ENCODE peak calls at places on chromosomes 11 and 22, in nine cellular contexts. H, O, I, B, D, R, V, U and K are unnamed samples.

GRCh38 chr22:46454910-46455269 is 82.5 kb downstream of the CELSR1 start:
- DNase-seq in H (no peak), O (no peak), I (no peak), B (no peak), D (no peak), R (peak), V (no peak), U (peak), K (no peak)

GRCh38 chr11:125570952-125571351 is 1.7 kb downstream of the EI24 start:
- DNase-seq in H (no peak), O (no peak), I (no peak), B (no peak), D (no peak), R (no peak), V (no peak), U (no peak), K (no peak)

GRCh38 chr11:59175104-59175503 is 3.2 kb downstream of the DTX4 start:
- DNase-seq in H (peak), O (no peak), I (no peak), B (no peak), D (no peak), R (no peak), V (no peak), U (no peak), K (no peak)

GRCh38 chr11:65355776-65356393 is 1.3 kb downstream of the TIGD3 start:
- DNase-seq in H (peak), O (no peak), I (peak), B (no peak), D (peak), R (peak), V (no peak), U (peak), K (no peak)

GRCh38 chr11:64152841-64153691 is 12.8 kb downstream of the MACROD1 start:
- DNase-seq in H (peak), O (peak), I (peak), B (peak), D (peak), R (peak), V (peak), U (peak), K (peak)

GRCh38 chr22:48704335-48704734 is 1123.3 kb downstream of the BRD1 start:
- DNase-seq in H (peak), O (no peak), I (no peak), B (no peak), D (no peak), R (no peak), V (no peak), U (no peak), K (no peak)

GRCh38 chr11:119797137-119797611 is 68.2 kb upstream of the NECTIN1 start:
- DNase-seq in H (peak), O (no peak), I (no peak), B (no peak), D (no peak), R (no peak), V (no peak), U (no peak), K (no peak)

GRCh38 chr11:64649304-64649703 is 58.3 kb downstream of the SLC22A12 start:
- DNase-seq in H (no peak), O (no peak), I (no peak), B (no peak), D (peak), R (peak), V (no peak), U (peak), K (peak)

GRCh38 chr11:135069884-135070283 is 657.8 kb upstream of the B3GAT1 start:
- DNase-seq in H (peak), O (no peak), I (no peak), B (no peak), D (no peak), R (peak), V (no peak), U (peak), K (no peak)

GRCh38 chr11:65979261-65979759 is 17.8 kb downstream of the SART1 start:
- DNase-seq in H (no peak), O (no peak), I (no peak), B (no peak), D (no peak), R (no peak), V (no peak), U (no peak), K (no peak)

GRCh38 chr11:132576706-132577105 is 955.6 kb downstream of the OPCML start:
- DNase-seq in H (no peak), O (peak), I (no peak), B (no peak), D (peak), R (peak), V (no peak), U (peak), K (no peak)

GRCh38 chr11:67310246-67311050 is 7.1 kb downstream of the SSH3 start:
- DNase-seq in H (peak), O (no peak), I (peak), B (no peak), D (no peak), R (peak), V (no peak), U (peak), K (no peak)

GRCh38 chr11:3614742-3615171 is 27.0 kb downstream of the ART5 start:
- DNase-seq in H (peak), O (no peak), I (peak), B (peak), D (no peak), R (peak), V (peak), U (peak), K (peak)

GRCh38 chr11:123202155-123202714 is 7.2 kb upstream of the CLMP start:
- DNase-seq in H (no peak), O (no peak), I (peak), B (no peak), D (peak), R (no peak), V (no peak), U (no peak), K (no peak)

GRCh38 chr11:35066029-35066428 is 72.9 kb upstream of the CD44 start:
- DNase-seq in H (no peak), O (no peak), I (no peak), B (no peak), D (no peak), R (no peak), V (no peak), U (no peak), K (no peak)

GRCh38 chr22:28976588-28976987 is 85.0 kb downstream of the C22orf31 start:
- DNase-seq in H (no peak), O (no peak), I (no peak), B (no peak), D (peak), R (peak), V (no peak), U (peak), K (no peak)

GRCh38 chr11:27296406-27296994 is 66.5 kb downstream of the CCDC34 start:
- DNase-seq in H (no peak), O (peak), I (no peak), B (no peak), D (peak), R (peak), V (no peak), U (peak), K (peak)

GRCh38 chr11:73766763-73767162 is 5.9 kb upstream of the RAB6A start:
- DNase-seq in H (no peak), O (no peak), I (no peak), B (no peak), D (no peak), R (no peak), V (no peak), U (no peak), K (no peak)

GRCh38 chr11:58177409-58178054 is 11.3 kb upstream of the OR9Q2 start:
- DNase-seq in H (no peak), O (no peak), I (no peak), B (no peak), D (no peak), R (no peak), V (no peak), U (no peak), K (no peak)

GRCh38 chr22:33361581-33361980 is 303.4 kb upstream of the SYN3 start:
- DNase-seq in H (no peak), O (no peak), I (no peak), B (no peak), D (no peak), R (peak), V (no peak), U (peak), K (no peak)

GRCh38 chr11:89495951-89496350 is 4.8 kb upstream of the NOX4 start:
- DNase-seq in H (no peak), O (peak), I (no peak), B (no peak), D (peak), R (peak), V (no peak), U (peak), K (no peak)

GRCh38 chr11:35600439-35600838 is 17.8 kb upstream of the FJX1 start:
- DNase-seq in H (no peak), O (no peak), I (no peak), B (no peak), D (no peak), R (no peak), V (no peak), U (no peak), K (no peak)

GRCh38 chr11:115939104-115939503 is 434.9 kb upstream of the CADM1 start:
- DNase-seq in H (no peak), O (no peak), I (no peak), B (no peak), D (no peak), R (no peak), V (no peak), U (no peak), K (no peak)

GRCh38 chr11:2420502-2421225 is 20.1 kb downstream of the TSSC4 start:
- DNase-seq in H (peak), O (peak), I (peak), B (peak), D (peak), R (peak), V (peak), U (peak), K (peak)

GRCh38 chr11:130191896-130192295 is 32.3 kb downstream of the ST14 start:
- DNase-seq in H (no peak), O (no peak), I (no peak), B (no peak), D (no peak), R (no peak), V (no peak), U (no peak), K (no peak)

GRCh38 chr11:133230446-133230845 is 301.9 kb downstream of the OPCML start:
- DNase-seq in H (no peak), O (no peak), I (no peak), B (no peak), D (no peak), R (no peak), V (no peak), U (no peak), K (no peak)

GRCh38 chr11:1964348-1964747 is 17.2 kb downstream of the MRPL23 start:
- DNase-seq in H (no peak), O (no peak), I (no peak), B (no peak), D (no peak), R (no peak), V (no peak), U (no peak), K (no peak)

GRCh38 chr11:115605397-115606222 is 101.4 kb upstream of the CADM1 start:
- DNase-seq in H (no peak), O (no peak), I (no peak), B (no peak), D (no peak), R (no peak), V (no peak), U (no peak), K (no peak)

GRCh38 chr11:116714902-116715301 is 57.9 kb downstream of the BUD13 start:
- DNase-seq in H (no peak), O (no peak), I (no peak), B (no peak), D (no peak), R (no peak), V (no peak), U (no peak), K (no peak)

DNA sequence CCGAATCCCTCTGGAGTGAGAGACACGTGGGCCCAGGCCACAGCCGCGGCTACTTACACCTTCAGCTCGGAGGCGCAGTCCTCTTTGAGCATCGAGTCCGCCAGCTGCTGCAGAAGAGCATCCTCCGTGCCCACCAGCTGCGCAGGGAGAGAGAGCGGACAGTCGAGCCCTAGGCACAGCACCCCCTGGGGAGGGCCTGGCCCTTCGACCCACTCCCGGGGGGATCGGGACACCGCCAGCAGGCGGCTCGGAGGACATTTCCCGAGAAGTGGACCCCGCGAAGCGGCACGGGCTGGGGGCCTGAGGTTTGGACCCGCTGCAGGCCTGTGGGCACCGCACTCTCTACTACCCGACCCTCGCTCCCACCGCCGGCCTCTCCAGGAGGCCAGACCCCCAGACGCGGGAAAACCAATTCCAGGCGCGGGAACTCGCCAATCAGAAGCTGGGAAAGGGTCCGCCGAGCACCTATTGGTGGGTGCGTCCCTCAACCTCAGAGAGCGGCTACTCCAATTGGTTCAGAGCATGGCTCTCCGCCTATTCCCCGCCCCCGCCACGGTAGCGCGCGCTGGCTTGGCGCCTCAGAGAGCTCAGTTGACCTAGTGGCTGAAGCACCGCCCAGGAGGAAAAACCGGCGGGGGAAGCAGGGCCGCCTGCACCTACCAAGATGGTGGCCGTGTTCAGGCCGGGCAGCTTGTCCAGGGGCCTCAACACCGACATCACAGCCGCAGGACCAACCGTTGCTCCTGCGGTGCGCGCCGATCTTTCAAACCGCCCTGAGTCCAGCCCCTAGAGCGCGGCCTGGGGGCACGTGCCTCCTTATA is at the start of gene CENPM:
- DNase-seq in H (peak), O (peak), I (peak), B (peak), D (peak), R (peak), V (peak), U (peak), K (peak)
- TF ChIP-seq CTCF in H (no peak), O (peak), I (no peak), B (peak), D (peak), R (no peak), V (no peak), U (no peak), K (no peak)

GRCh38 chr11:103798029-103798428 is 238.4 kb upstream of the DDI1 start:
- DNase-seq in H (no peak), O (no peak), I (no peak), B (no peak), D (peak), R (no peak), V (no peak), U (no peak), K (no peak)
- TF ChIP-seq CTCF in H (no peak), O (no peak), I (no peak), B (no peak), D (no peak), R (no peak), V (no peak), U (no peak), K (no peak)

DNA sequence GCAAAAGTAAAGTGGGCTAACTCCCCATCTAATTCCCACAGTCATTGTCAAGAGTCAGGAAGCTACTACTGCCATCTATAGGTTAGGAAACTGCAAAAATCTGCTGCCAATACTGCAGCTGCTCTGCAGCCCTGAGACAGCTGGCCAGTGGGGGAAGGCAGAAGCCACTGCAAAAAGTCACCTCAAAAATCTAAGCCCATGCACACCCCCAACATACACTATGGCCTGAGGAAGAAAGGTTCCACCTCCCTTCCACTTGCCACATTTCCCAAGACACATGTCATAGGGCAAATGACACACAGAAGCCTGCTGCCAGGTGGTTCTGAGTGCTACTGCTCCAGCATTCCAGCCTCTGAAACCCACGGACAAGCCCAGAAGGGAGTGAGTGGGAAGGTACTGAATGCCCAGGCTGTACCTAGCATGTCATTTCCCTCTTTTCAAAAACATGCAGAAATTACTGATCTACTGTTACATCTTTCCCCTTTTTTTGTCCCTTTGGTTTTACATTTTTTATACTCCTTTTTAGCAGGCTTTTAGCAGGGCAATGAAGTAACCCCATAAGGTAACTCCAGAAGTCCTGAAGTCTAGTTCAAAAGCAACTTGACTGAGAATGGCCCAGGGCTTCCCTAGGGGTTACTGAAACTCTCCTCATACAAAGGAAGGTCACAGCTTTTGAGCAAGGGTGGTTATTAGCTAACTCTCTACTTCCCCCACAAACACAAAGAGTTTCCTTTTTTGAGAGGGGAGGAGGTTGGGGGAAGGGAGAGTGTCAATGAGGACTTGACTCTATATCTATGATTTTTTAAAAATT is 36.8 kb downstream of the DGCR2 start:
- DNase-seq in H (peak), O (no peak), I (peak), B (no peak), D (peak), R (peak), V (no peak), U (peak), K (peak)
- TF ChIP-seq CTCF in H (peak), O (peak), I (no peak), B (no peak), D (peak), R (peak), V (no peak), U (peak), K (peak)

GRCh38 chr11:76553554-76554476 is 109.0 kb downstream of the EMSY start:
- DNase-seq in H (no peak), O (no peak), I (no peak), B (no peak), D (no peak), R (no peak), V (no peak), U (no peak), K (no peak)

GRCh38 chr11:76554767-76555166 is 109.9 kb downstream of the EMSY start:
- DNase-seq in H (no peak), O (no peak), I (no peak), B (no peak), D (no peak), R (no peak), V (no peak), U (no peak), K (no peak)

GRCh38 chr11:76550781-76551180 is 106.0 kb downstream of the EMSY start:
- DNase-seq in H (no peak), O (no peak), I (no peak), B (no peak), D (no peak), R (no peak), V (no peak), U (no peak), K (no peak)

GRCh38 chr11:76552987-76553386 is 108.2 kb downstream of the EMSY start:
- DNase-seq in H (no peak), O (no peak), I (no peak), B (no peak), D (no peak), R (no peak), V (no peak), U (no peak), K (no peak)

DNA sequence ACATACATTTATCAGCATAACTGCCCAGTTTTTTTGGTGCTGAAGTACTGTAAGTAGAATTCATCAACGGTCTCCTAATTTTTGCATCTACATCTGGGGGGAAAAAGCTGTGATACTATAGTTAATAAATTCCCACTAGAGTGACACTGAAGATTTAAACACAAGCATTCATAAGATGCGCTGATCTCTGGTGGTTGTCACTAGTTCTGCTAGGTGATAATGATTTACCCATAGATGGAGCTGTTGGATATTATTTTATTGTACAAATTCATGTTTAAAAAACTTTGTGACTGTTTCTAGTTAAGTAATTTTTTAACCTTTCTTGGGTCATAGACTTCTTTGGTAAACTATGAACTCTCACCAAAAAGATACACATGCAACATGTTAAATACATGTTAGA is 106.6 kb downstream of the EMSY start:
- DNase-seq in H (no peak), O (no peak), I (no peak), B (no peak), D (peak), R (peak), V (no peak), U (no peak), K (no peak)
- TF ChIP-seq CTCF in H (peak), O (peak), I (no peak), B (peak), D (peak), R (no peak), V (no peak), U (no peak), K (peak)